ENCODE peak calls at places on chromosomes 7 and 10, in eight cellular contexts. Z is neural crest cell, N is brain microvascular endothelial cell, F is RWPE2, J is WTC11, A is bronchial epithelial cell, R is cardiac fibroblast, V is IMR-90. L is an unnamed sample.

GRCh38 chr7:39458346-39458745 is 107.9 kb upstream of the YAE1 start:
- DNase-seq in Z (no peak), N (no peak), F (no peak), J (no peak), A (no peak), R (no peak), V (no peak), L (peak)

GRCh38 chr7:83704564-83704963 is 55.6 kb upstream of the SEMA3E start:
- DNase-seq in Z (no peak), N (no peak), F (no peak), J (no peak), A (no peak), R (no peak), V (no peak), L (no peak)

GRCh38 chr10:106705576-106706526 is 458.7 kb downstream of the SORCS1 start:
- DNase-seq in Z (peak), N (peak), F (no peak), J (peak), A (peak), R (peak), V (peak), L (no peak)

GRCh38 chr10:121880842-121881423 is 46.9 kb downstream of the ATE1 start:
- DNase-seq in Z (no peak), N (no peak), F (no peak), J (no peak), A (no peak), R (peak), V (no peak), L (no peak)

GRCh38 chr7:147265528-147265927 is 1148.9 kb downstream of the CNTNAP2 start:
- DNase-seq in Z (no peak), N (no peak), F (no peak), J (no peak), A (no peak), R (no peak), V (no peak), L (no peak)

GRCh38 chr7:129163875-129164544 is 19.5 kb downstream of the TSPAN33 start:
- DNase-seq in Z (no peak), N (peak), F (no peak), J (no peak), A (peak), R (peak), V (peak), L (peak)

GRCh38 chr7:96235281-96235680 is 86.6 kb downstream of the SLC25A13 start:
- DNase-seq in Z (no peak), N (no peak), F (no peak), J (no peak), A (no peak), R (no peak), V (no peak), L (no peak)

GRCh38 chr7:156379242-156380070 is 261.1 kb upstream of the RNF32 start:
- DNase-seq in Z (no peak), N (no peak), F (no peak), J (no peak), A (no peak), R (no peak), V (no peak), L (no peak)

GRCh38 chr7:136294977-136295376 is 317.8 kb upstream of the MTPN start:
- DNase-seq in Z (no peak), N (no peak), F (no peak), J (peak), A (no peak), R (no peak), V (no peak), L (no peak)
- TF ChIP-seq CTCF in Z (no peak), N (no peak), F (no peak), J (no peak), A (no peak), R (no peak), V (no peak), L (no peak)

GRCh38 chr10:130357951-130358350 is 221.8 kb downstream of the GLRX3 start:
- DNase-seq in Z (no peak), N (no peak), F (no peak), J (no peak), A (no peak), R (no peak), V (no peak), L (no peak)
- TF ChIP-seq CTCF in Z (no peak), N (no peak), F (no peak), J (no peak), A (no peak), R (no peak), V (no peak), L (no peak)

DNA sequence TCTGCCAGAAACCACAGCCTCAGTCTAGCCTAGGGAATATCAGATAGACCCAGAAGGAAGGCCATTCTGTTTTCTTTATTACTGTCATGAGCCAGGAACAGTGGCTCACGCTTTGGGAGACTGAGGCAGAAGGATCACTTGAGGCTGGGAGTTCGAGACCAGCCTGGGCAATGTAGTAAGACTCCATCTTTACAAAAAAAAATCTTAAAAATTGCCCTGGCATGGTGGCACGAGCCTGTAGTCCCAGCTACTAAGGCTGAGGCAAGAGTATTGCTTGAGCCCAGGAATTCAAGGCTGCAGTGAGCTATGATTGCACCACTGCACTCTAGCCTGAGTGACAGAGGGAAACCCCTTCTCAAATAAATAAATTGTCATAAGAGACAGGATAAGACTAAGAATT is 3.7 kb upstream of the ESYT2 start:
- DNase-seq in Z (no peak), N (no peak), F (no peak), J (no peak), A (no peak), R (no peak), V (no peak), L (no peak)
- TF ChIP-seq CTCF in Z (no peak), N (no peak), F (no peak), J (no peak), A (no peak), R (no peak), V (no peak), L (no peak)

DNA sequence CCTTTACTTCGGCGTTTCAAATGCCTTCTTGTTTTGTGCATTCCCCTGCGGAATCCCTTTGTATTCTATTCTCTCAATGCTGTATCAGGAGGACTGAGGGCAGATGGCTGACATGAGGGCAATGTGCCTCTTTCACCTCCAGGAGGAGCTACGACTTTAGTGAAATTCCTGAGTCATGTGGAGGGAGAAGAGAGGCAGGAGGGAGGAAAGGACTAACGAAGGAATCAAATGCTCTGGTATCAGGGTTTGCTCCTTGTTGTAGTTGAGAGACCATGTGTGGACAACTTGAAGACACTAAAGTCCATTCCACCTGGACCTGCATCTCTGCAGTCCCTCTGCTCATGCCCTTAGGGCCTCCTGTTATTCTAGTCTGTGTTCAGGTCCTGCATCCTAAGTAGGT is 40.2 kb upstream of the PRSS58 start:
- DNase-seq in Z (no peak), N (no peak), F (no peak), J (peak), A (peak), R (no peak), V (no peak), L (peak)
- TF ChIP-seq CTCF in Z (peak), N (peak), F (no peak), J (peak), A (peak), R (peak), V (peak), L (peak)

GRCh38 chr10:13956826-13957225 is 370.1 kb downstream of the PRPF18 start:
- DNase-seq in Z (no peak), N (peak), F (no peak), J (no peak), A (no peak), R (peak), V (peak), L (peak)
- TF ChIP-seq CTCF in Z (no peak), N (peak), F (no peak), J (no peak), A (no peak), R (peak), V (peak), L (peak)

L was measured in osteoblast.